ENCODE peak calls at places on chromosomes 1 and 21, in seven cellular contexts. One of them, this sample, is unnamed. For H3K4me1, the result is how much of the 10 kb centered on the place peaks cover.

GRCh38 chr1:3904006-3904842 is 4.2 kb upstream of the C1orf174 start:
- DNase-seq in Panc1: no peak
- DNase-seq in stomach: no peak
- DNase-seq in upper lobe of left lung: no peak
- DNase-seq in suprapubic skin: no peak
- DNase-seq in endothelial cell of umbilical vein: no peak
- DNase-seq in HepG2: no peak
- DNase-seq in this sample: no peak

GRCh38 chr1:118503747-118504146 is 318.7 kb upstream of the SPAG17 start:
- DNase-seq in Panc1: no peak
- DNase-seq in endothelial cell of umbilical vein: no peak
- DNase-seq in stomach: no peak
- DNase-seq in HepG2: no peak
- DNase-seq in suprapubic skin: no peak
- DNase-seq in upper lobe of left lung: no peak
- DNase-seq in this sample: no peak

GRCh38 chr1:89523597-89524368 is 846 bp upstream of the LRRC8B start:
- DNase-seq in HepG2: peak
- DNase-seq in endothelial cell of umbilical vein: peak
- DNase-seq in suprapubic skin: no peak
- DNase-seq in upper lobe of left lung: peak
- DNase-seq in Panc1: no peak
- DNase-seq in stomach: peak
- DNase-seq in this sample: peak

GRCh38 chr1:23177438-23178380 is 9.1 kb upstream of the LUZP1 start:
- DNase-seq in stomach: peak
- DNase-seq in suprapubic skin: peak
- DNase-seq in endothelial cell of umbilical vein: peak
- DNase-seq in Panc1: no peak
- DNase-seq in upper lobe of left lung: peak
- DNase-seq in HepG2: peak
- DNase-seq in this sample: peak

GRCh38 chr1:89394851-89395250 is 31.0 kb downstream of the GBP6 start:
- DNase-seq in stomach: no peak
- DNase-seq in suprapubic skin: no peak
- DNase-seq in endothelial cell of umbilical vein: no peak
- DNase-seq in upper lobe of left lung: no peak
- DNase-seq in Panc1: no peak
- DNase-seq in HepG2: no peak
- DNase-seq in this sample: no peak

GRCh38 chr1:110185181-110185580 is 24.9 kb upstream of the KCNC4 start:
- DNase-seq in endothelial cell of umbilical vein: no peak
- DNase-seq in HepG2: no peak
- DNase-seq in stomach: no peak
- DNase-seq in suprapubic skin: no peak
- DNase-seq in upper lobe of left lung: no peak
- DNase-seq in Panc1: no peak
- DNase-seq in this sample: no peak

GRCh38 chr1:112457241-112457640 is 51.5 kb upstream of the WNT2B start:
- DNase-seq in stomach: no peak
- DNase-seq in suprapubic skin: no peak
- DNase-seq in endothelial cell of umbilical vein: no peak
- DNase-seq in Panc1: no peak
- DNase-seq in HepG2: no peak
- DNase-seq in upper lobe of left lung: no peak
- DNase-seq in this sample: no peak

GRCh38 chr1:156624814-156625435 is 5.7 kb downstream of the HAPLN2 start:
- DNase-seq in stomach: no peak
- DNase-seq in upper lobe of left lung: no peak
- DNase-seq in Panc1: no peak
- DNase-seq in suprapubic skin: no peak
- DNase-seq in endothelial cell of umbilical vein: no peak
- DNase-seq in HepG2: no peak
- DNase-seq in this sample: no peak

GRCh38 chr1:154983776-154984466 is 777 bp downstream of the FLAD1 start:
- DNase-seq in upper lobe of left lung: no peak
- DNase-seq in endothelial cell of umbilical vein: no peak
- DNase-seq in suprapubic skin: no peak
- DNase-seq in HepG2: no peak
- DNase-seq in stomach: no peak
- DNase-seq in Panc1: no peak
- DNase-seq in this sample: no peak

GRCh38 chr1:38420666-38421065 is 374.1 kb upstream of the POU3F1 start:
- DNase-seq in upper lobe of left lung: no peak
- DNase-seq in suprapubic skin: no peak
- DNase-seq in stomach: no peak
- DNase-seq in HepG2: no peak
- DNase-seq in Panc1: no peak
- DNase-seq in endothelial cell of umbilical vein: no peak
- DNase-seq in this sample: no peak

GRCh38 chr1:54139711-54140110 is 13.1 kb downstream of the CDCP2 start:
- DNase-seq in suprapubic skin: no peak
- DNase-seq in HepG2: no peak
- DNase-seq in stomach: no peak
- DNase-seq in upper lobe of left lung: no peak
- DNase-seq in Panc1: no peak
- DNase-seq in endothelial cell of umbilical vein: no peak
- DNase-seq in this sample: no peak

GRCh38 chr1:109981128-109981379 is 3.5 kb upstream of the AHCYL1 start:
- DNase-seq in HepG2: no peak
- DNase-seq in suprapubic skin: no peak
- DNase-seq in endothelial cell of umbilical vein: no peak
- DNase-seq in stomach: no peak
- DNase-seq in upper lobe of left lung: no peak
- DNase-seq in Panc1: no peak
- DNase-seq in this sample: no peak

GRCh38 chr1:31216016-31216415 is 23.7 kb downstream of the NKAIN1 start:
- DNase-seq in suprapubic skin: no peak
- DNase-seq in stomach: peak
- DNase-seq in upper lobe of left lung: peak
- DNase-seq in Panc1: no peak
- DNase-seq in HepG2: no peak
- DNase-seq in endothelial cell of umbilical vein: peak
- DNase-seq in this sample: peak

GRCh38 chr1:177983824-177984528 is 14.1 kb upstream of the SEC16B start:
- DNase-seq in endothelial cell of umbilical vein: no peak
- DNase-seq in stomach: no peak
- DNase-seq in HepG2: peak
- DNase-seq in suprapubic skin: no peak
- DNase-seq in Panc1: no peak
- DNase-seq in upper lobe of left lung: no peak
- DNase-seq in this sample: peak

GRCh38 chr1:53276902-53277281 is 38.6 kb upstream of the MAGOH start:
- DNase-seq in endothelial cell of umbilical vein: no peak
- DNase-seq in HepG2: no peak
- DNase-seq in Panc1: no peak
- DNase-seq in suprapubic skin: no peak
- DNase-seq in upper lobe of left lung: no peak
- DNase-seq in stomach: no peak
- DNase-seq in this sample: no peak

GRCh38 chr21:35614412-35614901 is 445.9 kb downstream of the SETD4 start:
- DNase-seq in suprapubic skin: no peak
- DNase-seq in upper lobe of left lung: no peak
- DNase-seq in stomach: no peak
- DNase-seq in endothelial cell of umbilical vein: peak
- DNase-seq in HepG2: no peak
- DNase-seq in Panc1: no peak
- DNase-seq in this sample: no peak

GRCh38 chr1:47572731-47573505 is 135.1 kb downstream of the FOXD2 start:
- DNase-seq in upper lobe of left lung: no peak
- DNase-seq in Panc1: no peak
- DNase-seq in suprapubic skin: no peak
- DNase-seq in HepG2: no peak
- DNase-seq in stomach: no peak
- DNase-seq in endothelial cell of umbilical vein: no peak
- DNase-seq in this sample: no peak

GRCh38 chr1:156704930-156705320 is 458 bp downstream of the CRABP2 start:
- DNase-seq in upper lobe of left lung: peak
- DNase-seq in endothelial cell of umbilical vein: peak
- DNase-seq in Panc1: no peak
- DNase-seq in suprapubic skin: no peak
- DNase-seq in HepG2: no peak
- DNase-seq in stomach: peak
- DNase-seq in this sample: peak

GRCh38 chr1:244839656-244840055 is 4.2 kb downstream of the COX20 start:
- DNase-seq in suprapubic skin: no peak
- DNase-seq in HepG2: no peak
- DNase-seq in endothelial cell of umbilical vein: no peak
- DNase-seq in upper lobe of left lung: no peak
- DNase-seq in stomach: no peak
- DNase-seq in Panc1: no peak
- DNase-seq in this sample: no peak

GRCh38 chr1:183097438-183098051 is 74.3 kb downstream of the LAMC1 start:
- DNase-seq in stomach: no peak
- DNase-seq in suprapubic skin: no peak
- DNase-seq in Panc1: no peak
- DNase-seq in endothelial cell of umbilical vein: no peak
- DNase-seq in upper lobe of left lung: no peak
- DNase-seq in HepG2: no peak
- DNase-seq in this sample: no peak

GRCh38 chr1:6198646-6199297 is 623 bp downstream of the RPL22 start:
- DNase-seq in stomach: no peak
- DNase-seq in upper lobe of left lung: no peak
- DNase-seq in suprapubic skin: no peak
- DNase-seq in HepG2: no peak
- DNase-seq in endothelial cell of umbilical vein: peak
- DNase-seq in Panc1: no peak
- DNase-seq in this sample: no peak

GRCh38 chr1:231045318-231045717 is 5.3 kb upstream of the FAM89A start:
- DNase-seq in upper lobe of left lung: no peak
- DNase-seq in suprapubic skin: no peak
- DNase-seq in endothelial cell of umbilical vein: no peak
- DNase-seq in Panc1: no peak
- DNase-seq in stomach: no peak
- DNase-seq in HepG2: no peak
- DNase-seq in this sample: no peak
- TF ChIP-seq CTCF in upper lobe of left lung: no peak
- TF ChIP-seq CTCF in suprapubic skin: no peak
- TF ChIP-seq CTCF in endothelial cell of umbilical vein: no peak
- TF ChIP-seq CTCF in Panc1: no peak
- TF ChIP-seq CTCF in stomach: no peak
- TF ChIP-seq CTCF in HepG2: no peak
- TF ChIP-seq CTCF in this sample: no peak

GRCh38 chr21:33070921-33071877 is 1.3 kb downstream of the OLIG1 start:
- DNase-seq in upper lobe of left lung: no peak
- DNase-seq in HepG2: no peak
- DNase-seq in endothelial cell of umbilical vein: no peak
- DNase-seq in stomach: no peak
- DNase-seq in Panc1: no peak
- DNase-seq in suprapubic skin: no peak
- DNase-seq in this sample: no peak
- H3K4me1 ChIP-seq in upper lobe of left lung: under half
- H3K4me1 ChIP-seq in HepG2: under half
- H3K4me1 ChIP-seq in endothelial cell of umbilical vein: under half
- H3K4me1 ChIP-seq in stomach: under half
- H3K4me1 ChIP-seq in Panc1: under half
- H3K4me1 ChIP-seq in suprapubic skin: under half
- H3K4me1 ChIP-seq in this sample: under half

DNA sequence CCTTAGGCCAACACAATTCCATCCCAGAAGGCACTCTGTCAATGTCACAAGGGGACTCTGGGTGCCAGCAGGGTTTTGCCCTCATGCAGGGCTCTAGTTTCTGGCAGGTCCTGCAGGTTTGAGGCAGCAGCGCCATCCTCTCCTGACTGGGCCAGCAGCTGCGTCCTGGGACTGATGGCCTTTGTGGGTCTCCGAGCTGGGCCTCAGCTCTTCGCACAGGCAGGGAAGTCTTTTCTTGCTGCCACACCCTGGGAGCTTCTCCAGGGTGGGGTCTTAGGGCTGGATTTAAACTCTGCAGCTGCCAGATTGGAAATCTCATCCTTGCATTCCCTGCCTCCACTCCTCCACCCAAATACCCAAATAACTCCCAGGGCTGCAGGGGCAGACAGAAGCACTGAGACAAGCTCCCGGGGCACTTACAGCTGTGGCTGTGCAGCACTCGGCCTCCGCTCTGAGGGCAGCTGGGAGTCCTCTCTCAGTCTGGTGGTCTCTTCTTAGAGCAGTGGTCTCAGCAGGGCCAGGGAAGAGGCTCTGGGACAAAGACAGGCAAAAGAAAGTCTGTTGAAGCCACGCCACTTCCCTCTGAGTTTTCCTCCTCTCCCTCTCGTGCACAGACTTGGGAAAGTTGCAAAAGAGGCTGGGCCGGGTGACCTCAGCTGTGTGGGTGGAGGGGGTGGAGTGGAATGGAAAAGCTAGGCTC is at the start of gene RAB7B:
- DNase-seq in HepG2: no peak
- DNase-seq in endothelial cell of umbilical vein: no peak
- DNase-seq in stomach: peak
- DNase-seq in upper lobe of left lung: peak
- DNase-seq in Panc1: no peak
- DNase-seq in suprapubic skin: peak
- DNase-seq in this sample: peak
- TF ChIP-seq POLR2AphosphoS5 in HepG2: no peak
- TF ChIP-seq POLR2AphosphoS5 in endothelial cell of umbilical vein: no peak
- TF ChIP-seq POLR2AphosphoS5 in stomach: peak
- TF ChIP-seq POLR2AphosphoS5 in upper lobe of left lung: no peak
- TF ChIP-seq POLR2AphosphoS5 in Panc1: no peak
- TF ChIP-seq POLR2AphosphoS5 in suprapubic skin: no peak
- TF ChIP-seq POLR2AphosphoS5 in this sample: no peak

GRCh38 chr1:209485759-209486158 is 97.8 kb upstream of the CAMK1G start:
- DNase-seq in Panc1: no peak
- DNase-seq in endothelial cell of umbilical vein: no peak
- DNase-seq in suprapubic skin: no peak
- DNase-seq in stomach: no peak
- DNase-seq in upper lobe of left lung: no peak
- DNase-seq in HepG2: no peak
- DNase-seq in this sample: no peak

GRCh38 chr1:209483691-209484090 is 99.8 kb upstream of the CAMK1G start:
- DNase-seq in HepG2: no peak
- DNase-seq in suprapubic skin: no peak
- DNase-seq in stomach: no peak
- DNase-seq in Panc1: no peak
- DNase-seq in endothelial cell of umbilical vein: no peak
- DNase-seq in upper lobe of left lung: no peak
- DNase-seq in this sample: no peak

GRCh38 chr1:209486861-209487260 is 96.7 kb upstream of the CAMK1G start:
- DNase-seq in endothelial cell of umbilical vein: no peak
- DNase-seq in HepG2: no peak
- DNase-seq in suprapubic skin: no peak
- DNase-seq in stomach: no peak
- DNase-seq in upper lobe of left lung: no peak
- DNase-seq in Panc1: no peak
- DNase-seq in this sample: no peak

GRCh38 chr1:209485167-209485566 is 98.3 kb upstream of the CAMK1G start:
- DNase-seq in HepG2: no peak
- DNase-seq in suprapubic skin: no peak
- DNase-seq in endothelial cell of umbilical vein: no peak
- DNase-seq in upper lobe of left lung: no peak
- DNase-seq in Panc1: no peak
- DNase-seq in stomach: no peak
- DNase-seq in this sample: no peak

DNA sequence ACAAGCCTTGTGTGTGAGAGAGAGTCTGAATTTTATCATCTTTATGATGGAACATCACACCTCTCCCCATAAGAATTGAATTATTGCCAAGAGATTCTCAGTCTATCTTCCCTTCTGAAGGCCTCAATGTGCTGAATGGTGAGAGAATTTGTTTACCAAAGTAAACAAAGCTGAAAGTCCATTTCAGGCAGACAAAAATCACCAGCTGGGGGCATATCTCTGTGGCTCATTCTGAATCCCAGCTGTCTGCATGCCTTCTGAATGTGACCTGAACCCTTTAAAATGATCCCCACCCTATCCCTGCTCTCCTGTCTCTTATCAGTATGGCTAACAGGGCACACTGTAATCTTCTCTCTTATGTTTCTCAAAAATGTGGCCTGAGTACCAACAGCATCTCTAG is 99.1 kb upstream of the CAMK1G start:
- DNase-seq in stomach: no peak
- DNase-seq in endothelial cell of umbilical vein: no peak
- DNase-seq in suprapubic skin: no peak
- DNase-seq in upper lobe of left lung: no peak
- DNase-seq in HepG2: no peak
- DNase-seq in Panc1: no peak
- DNase-seq in this sample: no peak
- TF ChIP-seq CTCF in stomach: no peak
- TF ChIP-seq CTCF in endothelial cell of umbilical vein: no peak
- TF ChIP-seq CTCF in suprapubic skin: no peak
- TF ChIP-seq CTCF in upper lobe of left lung: no peak
- TF ChIP-seq CTCF in HepG2: no peak
- TF ChIP-seq CTCF in Panc1: no peak
- TF ChIP-seq CTCF in this sample: no peak

This sample was measured in transverse colon.